ENCODE peak calls at places on chromosomes 5 and 9, in six cellular contexts. Y is WTC11; Z is GM20000; X is NAMALWA; W is activated CD8-positive, alpha-beta T cell treated with anti-CD3 and anti-CD28 coated beads for 36 hours; I is iPS DF 6.9. M is an unnamed sample.

GRCh38 chr5:125198270-125198974 is 452.0 kb upstream of the ZNF608 start:
- DNase-seq in Y (no peak), X (peak), I (no peak), W (no peak), Z (no peak), M (peak)

GRCh38 chr5:95759005-95759404 is 27.9 kb downstream of the RHOBTB3 start:
- DNase-seq in I (no peak), Y (no peak), Z (no peak), X (no peak), W (no peak), M (no peak)

GRCh38 chr5:96626956-96627355 is 35.2 kb upstream of the CAST start:
- DNase-seq in Z (no peak), X (no peak), I (no peak), Y (no peak), W (no peak), M (no peak)

GRCh38 chr5:62473209-62473608 is 60.6 kb downstream of the IPO11 start:
- DNase-seq in I (no peak), Y (no peak), X (no peak), Z (no peak), W (no peak), M (no peak)

GRCh38 chr5:135318037-135318436 is 81.0 kb downstream of the MACROH2A1 start:
- DNase-seq in W (no peak), Z (no peak), X (no peak), Y (no peak), I (no peak), M (no peak)

GRCh38 chr9:70578720-70579119 is 164.3 kb upstream of the KLF9 start:
- DNase-seq in Z (no peak), Y (no peak), I (no peak), X (peak), W (no peak), M (no peak)

GRCh38 chr5:585556-585955 is 26.6 kb upstream of the CEP72 start:
- DNase-seq in Z (no peak), Y (no peak), W (no peak), I (no peak), X (no peak), M (no peak)

GRCh38 chr9:124254261-124254682 is 3.5 kb upstream of the NEK6 start:
- DNase-seq in I (no peak), Z (peak), X (peak), Y (no peak), W (peak), M (peak)

GRCh38 chr9:6000955-6001354 is 14.5 kb downstream of the RANBP6 start:
- DNase-seq in W (no peak), X (no peak), Z (no peak), Y (no peak), I (no peak), M (no peak)

M was measured in MM.1S.